ENCODE peak calls at places on chromosomes 7 and 10, in eight cellular contexts. X is stimulated activated CD8-positive, alpha-beta memory T cell treated with anti-CD3 and anti-CD28 coated beads, Interleukin-4, amount 100 ng/mL, for 24 hours; N is NCI-H1092 treated with DMSO at 0.1 percent for 48 hours; E is T-cell; W is cardiac muscle cell; S is AG09319; Q is breast epithelium; B is M059J. U is an unnamed sample.

GRCh38 chr7:132393789-132394261 is 182.4 kb downstream of the PLXNA4 start:
- DNase-seq in X (no peak), N (peak), E (no peak), W (peak), S (peak), Q (no peak), B (peak), U (no peak)

GRCh38 chr7:124085168-124085567 is 52.3 kb upstream of the TMEM229A start:
- DNase-seq in X (no peak), N (peak), E (no peak), W (peak), S (no peak), Q (no peak), B (no peak), U (no peak)

GRCh38 chr10:43078175-43078985 is 1.5 kb downstream of the RET start:
- DNase-seq in X (no peak), N (no peak), E (no peak), W (no peak), S (no peak), Q (no peak), B (peak), U (no peak)

GRCh38 chr7:155862516-155863257 is 50.4 kb upstream of the SHH start:
- DNase-seq in X (no peak), N (no peak), E (no peak), W (no peak), S (no peak), Q (no peak), B (no peak), U (no peak)

GRCh38 chr7:107922891-107923290 is 31.9 kb downstream of the DLD start:
- DNase-seq in X (no peak), N (no peak), E (no peak), W (no peak), S (no peak), Q (no peak), B (no peak), U (no peak)

GRCh38 chr10:73095479-73096021 is 1.1 kb downstream of the P4HA1 start:
- DNase-seq in X (peak), N (peak), E (no peak), W (peak), S (no peak), Q (no peak), B (peak), U (peak)

GRCh38 chr7:70752794-70753241 is 379.1 kb upstream of the GALNT17 start:
- DNase-seq in X (no peak), N (no peak), E (no peak), W (peak), S (no peak), Q (no peak), B (peak), U (no peak)

GRCh38 chr10:129417882-129418281 is 49.2 kb upstream of the MGMT start:
- DNase-seq in X (no peak), N (no peak), E (no peak), W (peak), S (no peak), Q (no peak), B (no peak), U (no peak)

GRCh38 chr10:5272065-5272803 is 75.6 kb downstream of the AKR1C4 start:
- DNase-seq in X (no peak), N (no peak), E (no peak), W (no peak), S (no peak), Q (no peak), B (no peak), U (no peak)

GRCh38 chr7:136173874-136174273 is 196.7 kb upstream of the MTPN start:
- DNase-seq in X (no peak), N (no peak), E (no peak), W (no peak), S (no peak), Q (no peak), B (no peak), U (no peak)

GRCh38 chr7:117249696-117250095 is 73.2 kb downstream of the WNT2 start:
- DNase-seq in X (no peak), N (no peak), E (no peak), W (no peak), S (no peak), Q (no peak), B (no peak), U (no peak)

GRCh38 chr10:66747451-66747850 is 178.4 kb upstream of the LRRTM3 start:
- DNase-seq in X (no peak), N (no peak), E (no peak), W (peak), S (no peak), Q (no peak), B (peak), U (no peak)

GRCh38 chr10:49325916-49326783 is 27.2 kb downstream of the C10orf71 start:
- DNase-seq in X (no peak), N (no peak), E (no peak), W (no peak), S (no peak), Q (no peak), B (no peak), U (no peak)

GRCh38 chr10:118002581-118002980 is 44.2 kb downstream of the RAB11FIP2 start:
- DNase-seq in X (no peak), N (no peak), E (no peak), W (peak), S (no peak), Q (no peak), B (peak), U (no peak)

GRCh38 chr7:7956531-7957221 is 11.9 kb upstream of the GLCCI1 start:
- DNase-seq in X (no peak), N (no peak), E (no peak), W (no peak), S (no peak), Q (no peak), B (no peak), U (no peak)

GRCh38 chr10:107733731-107734130 is 569.2 kb upstream of the SORCS1 start:
- DNase-seq in X (no peak), N (no peak), E (no peak), W (no peak), S (no peak), Q (no peak), B (peak), U (no peak)

GRCh38 chr10:66365686-66366085 is 560.1 kb upstream of the LRRTM3 start:
- DNase-seq in X (no peak), N (no peak), E (no peak), W (no peak), S (no peak), Q (no peak), B (no peak), U (no peak)

GRCh38 chr10:124041684-124042445 is 51.5 kb downstream of the CHST15 start:
- DNase-seq in X (no peak), N (no peak), E (no peak), W (peak), S (no peak), Q (no peak), B (peak), U (no peak)

GRCh38 chr7:135742371-135742770 is 6.2 kb downstream of the FAM180A start:
- DNase-seq in X (no peak), N (no peak), E (no peak), W (no peak), S (no peak), Q (no peak), B (peak), U (no peak)

GRCh38 chr7:8639668-8640067 is 206.3 kb downstream of the NXPH1 start:
- DNase-seq in X (no peak), N (no peak), E (no peak), W (no peak), S (no peak), Q (no peak), B (no peak), U (no peak)

GRCh38 chr7:71900556-71900955 is 511.6 kb downstream of the CALN1 start:
- DNase-seq in X (no peak), N (no peak), E (no peak), W (no peak), S (no peak), Q (no peak), B (no peak), U (no peak)

GRCh38 chr7:47937065-47937687 is 11.1 kb downstream of the PKD1L1 start:
- DNase-seq in X (no peak), N (no peak), E (no peak), W (no peak), S (no peak), Q (no peak), B (no peak), U (no peak)

GRCh38 chr10:101031796-101032636 is 982 bp downstream of the SFXN3 start:
- DNase-seq in X (peak), N (peak), E (peak), W (peak), S (no peak), Q (peak), B (peak), U (peak)

GRCh38 chr7:26399309-26399610 is 107.6 kb downstream of the SNX10 start:
- DNase-seq in X (no peak), N (peak), E (no peak), W (no peak), S (no peak), Q (peak), B (no peak), U (no peak)

GRCh38 chr7:102129636-102130370 is 156.9 kb upstream of the SH2B2 start:
- DNase-seq in X (no peak), N (no peak), E (no peak), W (no peak), S (no peak), Q (no peak), B (no peak), U (no peak)

GRCh38 chr10:23630880-23631279 is 192.0 kb downstream of the OTUD1 start:
- DNase-seq in X (no peak), N (no peak), E (no peak), W (no peak), S (peak), Q (no peak), B (no peak), U (no peak)

GRCh38 chr7:73707045-73707631 is 12.3 kb downstream of the STX1A start:
- DNase-seq in X (no peak), N (peak), E (no peak), W (no peak), S (no peak), Q (peak), B (peak), U (no peak)

GRCh38 chr7:105364748-105365147 is 24.0 kb downstream of the SRPK2 start:
- DNase-seq in X (no peak), N (no peak), E (no peak), W (no peak), S (no peak), Q (no peak), B (peak), U (no peak)

GRCh38 chr10:84181631-84182030 is 8.0 kb downstream of the GPR15LG start:
- DNase-seq in X (no peak), N (no peak), E (no peak), W (no peak), S (no peak), Q (no peak), B (no peak), U (no peak)

U was measured in CD4-positive, alpha-beta T cell.